ENCODE peak calls at places on chromosomes 6 and 20, in eight cellular contexts. O, F, Z, Y, M, X, B and N are unnamed samples.
A peak's percentile ranks its signal among the peaks of the same experiment; 100 is the strongest.

GRCh38 chr20:63215101-63216040 is 560 bp downstream of the YTHDF1 start:
- DNase-seq in B (no peak), M (peak; percentile 54), Z (peak; percentile 61), Y (no peak), X (peak; percentile 78), F (no peak), O (no peak), N (peak; percentile 75)

GRCh38 chr6:147506704-147507114 is 1.8 kb upstream of the SAMD5 start:
- DNase-seq in O (peak; percentile 77), F (peak; percentile 83), Z (peak; percentile 55), B (peak; percentile 66), Y (peak; percentile 76), X (peak; percentile 75), M (peak; percentile 84), N (peak; percentile 91)

GRCh38 chr6:145721144-145721543 is 14.2 kb downstream of the EPM2A start:
- DNase-seq in B (no peak), M (no peak), O (no peak), X (no peak), Z (no peak), Y (no peak), F (no peak), N (no peak)

GRCh38 chr6:44202332-44202971 is 14.3 kb upstream of the MYMX start:
- DNase-seq in F (no peak), Y (no peak), Z (no peak), X (peak; percentile 95), M (peak; percentile 69), O (no peak), B (no peak), N (no peak)

GRCh38 chr20:4444404-4444803 is 277.3 kb upstream of the PRND start:
- DNase-seq in F (no peak), Z (peak; percentile 10), X (no peak), B (no peak), M (no peak), Y (no peak), O (no peak), N (no peak)

GRCh38 chr6:99362644-99363268 is 13.3 kb upstream of the FAXC start:
- DNase-seq in Z (no peak), Y (no peak), B (no peak), O (no peak), M (no peak), X (no peak), F (no peak), N (no peak)

GRCh38 chr6:123017313-123017712 is 21.3 kb downstream of the CLVS2 start:
- DNase-seq in O (no peak), B (no peak), X (no peak), M (no peak), F (no peak), Y (no peak), Z (no peak), N (no peak)

GRCh38 chr6:105192707-105193465 is 13.1 kb upstream of the POPDC3 start:
- DNase-seq in X (no peak), B (no peak), F (no peak), Z (no peak), Y (no peak), M (no peak), O (no peak), N (no peak)

GRCh38 chr6:152094992-152095592 is 287.6 kb downstream of the ESR1 start:
- DNase-seq in Z (peak; percentile 98), F (peak; percentile 59), B (peak; percentile 54), X (no peak), O (no peak), Y (peak; percentile 85), M (no peak), N (no peak)

DNA sequence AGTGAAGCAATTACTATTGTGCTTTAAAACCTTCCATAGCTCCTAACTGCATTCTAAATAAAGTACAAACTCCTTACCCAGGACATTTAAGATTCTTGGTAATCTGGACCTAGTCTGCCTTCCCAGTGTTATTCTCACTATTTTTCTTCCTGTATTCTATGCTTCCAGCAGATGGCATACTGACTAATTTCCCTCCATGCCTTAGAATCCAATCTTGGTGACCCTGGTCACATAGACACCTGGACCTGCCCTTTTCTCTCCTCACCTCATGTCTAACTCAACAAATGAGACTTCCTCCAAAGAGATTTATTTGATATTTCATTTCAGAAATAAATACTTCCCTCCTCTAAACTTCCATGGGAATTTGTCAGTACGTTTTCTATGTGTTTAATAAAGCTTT is 25.8 kb downstream of the ROS1 start:
- DNase-seq in M (no peak), F (no peak), B (no peak), X (peak; percentile 22), O (no peak), Y (no peak), Z (peak; percentile 20), N (no peak)
- TF ChIP-seq CTCF in M (peak; percentile 37), F (no peak), B (peak; percentile 41), X (peak; percentile 24), O (no peak), Y (no peak), Z (peak; percentile 51), N (no peak)

GRCh38 chr6:35552285-35552917 is 39.7 kb upstream of the TULP1 start:
- DNase-seq in B (no peak), F (peak; percentile 80), M (peak; percentile 48), O (peak; percentile 55), Z (peak; percentile 63), X (peak; percentile 79), Y (no peak), N (no peak)
- TF ChIP-seq CTCF in B (peak; percentile 57), F (peak; percentile 44), M (peak; percentile 83), O (peak; percentile 50), Z (peak; percentile 92), X (peak; percentile 96), Y (peak; percentile 46), N (peak; percentile 77)

DNA sequence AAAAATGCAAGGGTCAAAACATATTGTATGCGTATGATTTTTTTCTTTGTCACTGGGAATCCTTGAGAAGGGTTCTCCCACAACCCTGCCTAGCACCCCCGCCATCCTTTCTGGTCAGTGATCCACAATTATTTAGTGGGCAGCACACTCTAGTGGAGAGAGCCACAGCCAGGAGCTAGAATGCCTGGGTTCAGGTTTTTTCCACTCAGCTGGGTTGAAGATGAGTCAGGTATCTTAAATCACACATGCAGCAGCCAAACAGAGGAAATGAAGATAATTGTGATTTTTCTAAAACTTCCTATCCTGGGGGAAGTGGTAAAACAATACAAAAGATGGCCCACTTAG is 243.1 kb downstream of the PKHD1 start:
- DNase-seq in X (peak; percentile 54), Y (no peak), O (no peak), F (no peak), M (peak; percentile 55), B (no peak), Z (no peak), N (no peak)
- TF ChIP-seq CTCF in X (peak; percentile 69), Y (no peak), O (no peak), F (no peak), M (peak; percentile 64), B (no peak), Z (no peak), N (no peak)

GRCh38 chr20:13788167-13788834 is 3.5 kb downstream of the NDUFAF5 start:
- DNase-seq in X (peak; percentile 77), Z (peak; percentile 79), B (no peak), F (peak; percentile 71), M (peak; percentile 64), Y (no peak), O (no peak), N (peak; percentile 68)

GRCh38 chr20:13783528-13783927 is 1.2 kb downstream of the ESF1 start:
- DNase-seq in X (peak; percentile 4), F (no peak), Z (no peak), M (no peak), Y (no peak), B (no peak), O (no peak), N (no peak)

GRCh38 chr20:13786143-13786828 is 1.5 kb downstream of the NDUFAF5 start:
- DNase-seq in O (no peak), Z (no peak), F (no peak), B (no peak), Y (no peak), M (no peak), X (no peak), N (no peak)

GRCh38 chr20:13784893-13785715 is at the start of the genes ESF1 and NDUFAF5:
- DNase-seq in F (peak; percentile 98), O (peak; percentile 98), Z (peak; percentile 98), X (peak; percentile 96), B (peak; percentile 93), Y (peak; percentile 97), M (peak; percentile 95), N (peak; percentile 96)

DNA sequence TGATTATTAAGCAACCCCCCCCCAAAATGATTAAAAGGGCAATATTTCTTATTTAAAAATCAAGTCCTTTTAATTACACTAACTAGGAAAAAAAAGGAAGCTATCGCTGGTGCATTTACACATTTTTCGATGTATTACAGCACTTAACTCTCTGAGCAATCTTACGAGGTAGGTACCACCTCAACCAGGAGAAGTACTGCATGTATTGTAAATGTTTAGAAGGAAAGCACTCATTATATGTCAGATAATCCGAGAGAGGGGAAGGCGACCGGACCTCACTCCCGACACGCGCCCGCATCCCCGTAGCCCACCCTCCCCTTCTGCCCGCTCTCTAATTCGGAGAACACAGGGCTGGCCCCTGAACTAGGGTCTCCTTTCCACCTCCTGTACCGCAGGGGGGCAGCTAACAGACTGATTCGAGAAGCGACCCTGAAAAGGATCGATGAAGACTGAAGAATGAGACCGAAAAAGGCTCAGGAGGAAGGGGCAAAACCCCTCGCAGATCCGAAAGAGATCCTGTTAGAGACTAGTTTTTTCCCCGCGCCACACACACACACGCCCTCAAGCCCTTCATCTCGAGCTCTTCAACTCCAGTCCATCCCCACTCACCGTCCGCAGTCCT is 337 bp downstream of the ESF1 start:
- DNase-seq in Z (no peak), F (no peak), B (no peak), Y (no peak), M (no peak), O (peak; percentile 85), X (no peak), N (peak; percentile 54)
- TF ChIP-seq CTCF in Z (no peak), F (no peak), B (no peak), Y (no peak), M (no peak), O (no peak), X (no peak), N (no peak)

DNA sequence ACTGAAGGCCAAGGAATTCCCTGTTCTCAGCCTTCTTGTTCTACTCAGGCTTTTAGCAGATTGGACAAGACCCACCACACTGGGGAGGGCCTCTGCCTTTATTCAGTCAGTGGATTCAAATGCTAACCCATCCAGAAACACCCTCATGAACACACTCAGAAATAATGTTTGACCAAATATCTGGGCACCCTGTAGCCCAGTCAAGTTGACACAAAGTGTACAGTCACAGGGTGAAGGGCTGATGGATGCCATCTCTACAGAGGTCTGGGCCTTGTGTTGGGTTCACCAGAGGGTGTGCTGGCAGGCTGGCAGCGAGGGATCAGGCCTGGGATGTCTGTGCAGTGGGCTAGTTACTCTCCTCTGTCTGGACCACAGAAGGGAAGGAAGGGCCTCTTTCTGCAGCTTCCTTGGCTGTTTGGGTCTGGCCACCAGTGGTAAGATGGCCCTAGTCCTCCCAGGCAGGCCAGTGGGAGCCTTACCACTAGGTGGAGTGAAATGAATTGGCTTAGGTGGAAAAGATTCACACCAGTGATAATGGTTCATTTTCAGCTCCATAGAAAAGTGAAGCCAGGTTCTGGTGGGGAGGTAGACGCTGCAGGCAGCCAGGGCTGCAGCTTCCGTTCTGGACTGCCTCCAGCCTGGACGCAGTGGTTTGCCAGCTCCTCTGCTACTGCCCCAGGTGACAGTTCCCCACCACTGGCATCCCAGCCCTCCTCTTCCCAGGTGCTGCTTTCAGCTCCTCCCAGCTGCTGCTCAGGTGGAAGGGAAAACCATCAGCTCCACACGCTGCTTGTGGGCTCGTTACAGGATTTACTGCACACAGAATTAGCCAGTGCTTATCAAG is 9.2 kb downstream of the TUBB2A start:
- DNase-seq in M (no peak), X (no peak), B (no peak), F (no peak), O (no peak), Z (no peak), Y (no peak), N (no peak)
- TF ChIP-seq CTCF in M (peak; percentile 19), X (no peak), B (no peak), F (no peak), O (no peak), Z (no peak), Y (no peak), N (no peak)

GRCh38 chr20:1397710-1398109 is 4.9 kb upstream of the FKBP1A start:
- DNase-seq in O (no peak), Z (no peak), X (peak; percentile 42), B (no peak), Y (no peak), F (no peak), M (no peak), N (no peak)
- TF ChIP-seq CTCF in O (peak; percentile 48), Z (peak; percentile 23), X (peak; percentile 52), B (peak; percentile 58), Y (no peak), F (no peak), M (peak; percentile 7), N (no peak)